ENCODE peak calls at places on chromosomes 1 and 21, in seven cellular contexts. One of them, this sample, is unnamed.

GRCh38 chr1:68093737-68094136 is 43.3 kb upstream of the DIRAS3 start:
- DNase-seq in osteocyte: no peak
- DNase-seq in mucosa of descending colon: no peak
- DNase-seq in astrocyte: peak; percentile 60
- DNase-seq in RWPE1: peak; percentile 34
- DNase-seq in upper lobe of right lung: no peak
- DNase-seq in astrocyte of the spinal cord: peak; percentile 44
- DNase-seq in this sample: no peak

GRCh38 chr1:27607239-27607804 is 3.4 kb upstream of the AHDC1 start:
- DNase-seq in osteocyte: no peak
- DNase-seq in mucosa of descending colon: no peak
- DNase-seq in astrocyte: no peak
- DNase-seq in RWPE1: no peak
- DNase-seq in upper lobe of right lung: no peak
- DNase-seq in astrocyte of the spinal cord: peak; percentile 61
- DNase-seq in this sample: peak; percentile 56

GRCh38 chr1:206687915-206688442 is 3.3 kb downstream of the MAPKAPK2 start:
- DNase-seq in osteocyte: no peak
- DNase-seq in mucosa of descending colon: no peak
- DNase-seq in astrocyte: peak; percentile 65
- DNase-seq in RWPE1: no peak
- DNase-seq in upper lobe of right lung: no peak
- DNase-seq in astrocyte of the spinal cord: peak; percentile 50
- DNase-seq in this sample: no peak

GRCh38 chr1:111612006-111612405 is 7.6 kb upstream of the RAP1A start:
- DNase-seq in osteocyte: no peak
- DNase-seq in mucosa of descending colon: no peak
- DNase-seq in astrocyte: no peak
- DNase-seq in RWPE1: no peak
- DNase-seq in upper lobe of right lung: no peak
- DNase-seq in astrocyte of the spinal cord: no peak
- DNase-seq in this sample: no peak

GRCh38 chr1:192609110-192610079 is 26.6 kb upstream of the RGS13 start:
- DNase-seq in osteocyte: no peak
- DNase-seq in mucosa of descending colon: peak; percentile 44
- DNase-seq in astrocyte: no peak
- DNase-seq in RWPE1: no peak
- DNase-seq in upper lobe of right lung: peak; percentile 76
- DNase-seq in astrocyte of the spinal cord: no peak
- DNase-seq in this sample: no peak

GRCh38 chr1:101081496-101082282 is 56.1 kb upstream of the DPH5 start:
- DNase-seq in osteocyte: no peak
- DNase-seq in mucosa of descending colon: no peak
- DNase-seq in astrocyte: no peak
- DNase-seq in RWPE1: no peak
- DNase-seq in upper lobe of right lung: no peak
- DNase-seq in astrocyte of the spinal cord: no peak
- DNase-seq in this sample: no peak

GRCh38 chr1:168737446-168737845 is 8.4 kb upstream of the DPT start:
- DNase-seq in osteocyte: no peak
- DNase-seq in mucosa of descending colon: no peak
- DNase-seq in astrocyte: no peak
- DNase-seq in RWPE1: no peak
- DNase-seq in upper lobe of right lung: no peak
- DNase-seq in astrocyte of the spinal cord: no peak
- DNase-seq in this sample: no peak

GRCh38 chr1:23809751-23810171 is 9.2 kb upstream of the GALE start:
- DNase-seq in osteocyte: no peak
- DNase-seq in mucosa of descending colon: peak; percentile 91
- DNase-seq in astrocyte: peak; percentile 36
- DNase-seq in RWPE1: peak; percentile 64
- DNase-seq in upper lobe of right lung: peak; percentile 91
- DNase-seq in astrocyte of the spinal cord: peak; percentile 62
- DNase-seq in this sample: peak; percentile 74

GRCh38 chr1:239274242-239274830 is 112.0 kb upstream of the CHRM3 start:
- DNase-seq in osteocyte: no peak
- DNase-seq in mucosa of descending colon: no peak
- DNase-seq in astrocyte: peak; percentile 31
- DNase-seq in RWPE1: no peak
- DNase-seq in upper lobe of right lung: no peak
- DNase-seq in astrocyte of the spinal cord: no peak
- DNase-seq in this sample: no peak

GRCh38 chr1:2470290-2471158 is 5.6 kb upstream of the PLCH2 start:
- DNase-seq in osteocyte: no peak
- DNase-seq in mucosa of descending colon: no peak
- DNase-seq in astrocyte: no peak
- DNase-seq in RWPE1: no peak
- DNase-seq in upper lobe of right lung: no peak
- DNase-seq in astrocyte of the spinal cord: no peak
- DNase-seq in this sample: no peak

GRCh38 chr1:234474375-234474774 is 4.6 kb downstream of the TARBP1 start:
- DNase-seq in osteocyte: no peak
- DNase-seq in mucosa of descending colon: no peak
- DNase-seq in astrocyte: no peak
- DNase-seq in RWPE1: no peak
- DNase-seq in upper lobe of right lung: no peak
- DNase-seq in astrocyte of the spinal cord: peak; percentile 18
- DNase-seq in this sample: no peak

GRCh38 chr1:42282024-42282579 is 52.9 kb downstream of the FOXJ3 start:
- DNase-seq in osteocyte: no peak
- DNase-seq in mucosa of descending colon: no peak
- DNase-seq in astrocyte: peak; percentile 57
- DNase-seq in RWPE1: no peak
- DNase-seq in upper lobe of right lung: no peak
- DNase-seq in astrocyte of the spinal cord: peak; percentile 15
- DNase-seq in this sample: peak; percentile 79

GRCh38 chr1:33074193-33074945 is 6.6 kb upstream of the AZIN2 start:
- DNase-seq in osteocyte: no peak
- DNase-seq in mucosa of descending colon: no peak
- DNase-seq in astrocyte: no peak
- DNase-seq in RWPE1: no peak
- DNase-seq in upper lobe of right lung: no peak
- DNase-seq in astrocyte of the spinal cord: no peak
- DNase-seq in this sample: no peak

GRCh38 chr1:204320413-204320812 is 39.3 kb downstream of the PLEKHA6 start:
- DNase-seq in osteocyte: no peak
- DNase-seq in mucosa of descending colon: no peak
- DNase-seq in astrocyte: peak; percentile 55
- DNase-seq in RWPE1: peak; percentile 52
- DNase-seq in upper lobe of right lung: no peak
- DNase-seq in astrocyte of the spinal cord: peak; percentile 40
- DNase-seq in this sample: peak; percentile 78

GRCh38 chr1:18922319-18922726 is 20.0 kb upstream of the ALDH4A1 start:
- DNase-seq in osteocyte: no peak
- DNase-seq in mucosa of descending colon: peak; percentile 55
- DNase-seq in astrocyte: peak; percentile 88
- DNase-seq in RWPE1: no peak
- DNase-seq in upper lobe of right lung: no peak
- DNase-seq in astrocyte of the spinal cord: peak; percentile 83
- DNase-seq in this sample: peak; percentile 95

GRCh38 chr1:84693009-84693408 is 2.7 kb upstream of the SSX2IP start:
- DNase-seq in osteocyte: no peak
- DNase-seq in mucosa of descending colon: no peak
- DNase-seq in astrocyte: peak; percentile 56
- DNase-seq in RWPE1: no peak
- DNase-seq in upper lobe of right lung: no peak
- DNase-seq in astrocyte of the spinal cord: no peak
- DNase-seq in this sample: no peak

GRCh38 chr1:202362212-202362611 is 13.7 kb downstream of the PPP1R12B start:
- DNase-seq in osteocyte: no peak
- DNase-seq in mucosa of descending colon: no peak
- DNase-seq in astrocyte: no peak
- DNase-seq in RWPE1: no peak
- DNase-seq in upper lobe of right lung: no peak
- DNase-seq in astrocyte of the spinal cord: no peak
- DNase-seq in this sample: no peak

GRCh38 chr1:36446261-36446660 is 4.0 kb downstream of the OSCP1 start:
- DNase-seq in osteocyte: no peak
- DNase-seq in mucosa of descending colon: no peak
- DNase-seq in astrocyte: no peak
- DNase-seq in RWPE1: no peak
- DNase-seq in upper lobe of right lung: no peak
- DNase-seq in astrocyte of the spinal cord: no peak
- DNase-seq in this sample: no peak

GRCh38 chr1:29686012-29686930 is 449.9 kb downstream of the PTPRU start:
- DNase-seq in osteocyte: peak; percentile 75
- DNase-seq in mucosa of descending colon: no peak
- DNase-seq in astrocyte: no peak
- DNase-seq in RWPE1: peak; percentile 17
- DNase-seq in upper lobe of right lung: peak; percentile 46
- DNase-seq in astrocyte of the spinal cord: no peak
- DNase-seq in this sample: no peak

GRCh38 chr1:114719424-114719787 is 2.8 kb upstream of the NRAS start:
- DNase-seq in osteocyte: no peak
- DNase-seq in mucosa of descending colon: no peak
- DNase-seq in astrocyte: peak; percentile 25
- DNase-seq in RWPE1: no peak
- DNase-seq in upper lobe of right lung: no peak
- DNase-seq in astrocyte of the spinal cord: peak; percentile 27
- DNase-seq in this sample: no peak

GRCh38 chr1:75732703-75733102 is 8.2 kb downstream of the ACADM start:
- DNase-seq in osteocyte: no peak
- DNase-seq in mucosa of descending colon: no peak
- DNase-seq in astrocyte: no peak
- DNase-seq in RWPE1: no peak
- DNase-seq in upper lobe of right lung: no peak
- DNase-seq in astrocyte of the spinal cord: no peak
- DNase-seq in this sample: no peak

GRCh38 chr21:17003763-17004373 is 509.0 kb upstream of the CXADR start:
- DNase-seq in osteocyte: no peak
- DNase-seq in mucosa of descending colon: no peak
- DNase-seq in astrocyte: peak; percentile 73
- DNase-seq in RWPE1: no peak
- DNase-seq in upper lobe of right lung: no peak
- DNase-seq in astrocyte of the spinal cord: peak; percentile 58
- DNase-seq in this sample: peak; percentile 3

GRCh38 chr1:8204823-8205222 is 113.1 kb upstream of the SLC45A1 start:
- DNase-seq in osteocyte: no peak
- DNase-seq in mucosa of descending colon: no peak
- DNase-seq in astrocyte: peak; percentile 94
- DNase-seq in RWPE1: no peak
- DNase-seq in upper lobe of right lung: no peak
- DNase-seq in astrocyte of the spinal cord: no peak
- DNase-seq in this sample: peak; percentile 42

GRCh38 chr1:27560271-27561125 is 43.4 kb downstream of the AHDC1 start:
- DNase-seq in osteocyte: no peak
- DNase-seq in mucosa of descending colon: no peak
- DNase-seq in astrocyte: no peak
- DNase-seq in RWPE1: no peak
- DNase-seq in upper lobe of right lung: no peak
- DNase-seq in astrocyte of the spinal cord: no peak
- DNase-seq in this sample: no peak

DNA sequence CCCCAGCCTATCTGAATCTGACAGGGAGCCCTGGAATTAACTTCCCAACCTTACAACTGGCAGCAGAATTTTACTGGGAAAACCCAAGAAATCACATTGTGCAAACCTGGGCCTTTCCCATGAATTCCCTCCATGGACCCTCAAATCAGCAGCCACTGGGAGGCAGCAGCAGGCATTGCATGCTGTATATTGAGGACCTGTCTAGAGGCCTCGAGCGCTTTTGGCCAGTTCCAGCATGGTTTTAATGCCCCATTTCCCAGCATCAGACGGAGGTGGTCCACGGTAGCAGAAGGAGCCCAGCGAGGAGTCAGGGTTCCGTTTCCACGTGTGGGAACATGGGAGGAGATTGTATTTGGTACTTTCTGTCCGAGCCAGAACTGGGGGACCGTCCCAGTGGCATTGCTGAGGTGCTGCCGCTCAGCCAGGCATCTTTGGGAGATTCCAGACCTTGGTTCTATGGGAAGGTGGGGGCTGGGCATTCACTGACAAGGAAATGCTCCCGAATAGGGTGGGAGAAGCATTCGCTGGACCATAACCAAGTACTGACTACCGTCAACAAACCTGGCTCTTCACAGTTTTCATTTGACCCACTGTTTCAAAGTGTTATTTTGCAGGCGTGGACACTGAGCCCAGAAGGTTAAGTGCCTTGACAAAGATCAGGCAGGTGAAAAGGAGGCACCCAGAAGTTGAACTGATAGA is 15.9 kb downstream of the BMP8A start:
- DNase-seq in osteocyte: no peak
- DNase-seq in mucosa of descending colon: no peak
- DNase-seq in astrocyte: no peak
- DNase-seq in RWPE1: no peak
- DNase-seq in upper lobe of right lung: no peak
- DNase-seq in astrocyte of the spinal cord: no peak
- DNase-seq in this sample: no peak
- TF ChIP-seq CTCF in osteocyte: peak; percentile 37
- TF ChIP-seq CTCF in mucosa of descending colon: no peak
- TF ChIP-seq CTCF in astrocyte: peak; percentile 31
- TF ChIP-seq CTCF in RWPE1: no peak
- TF ChIP-seq CTCF in upper lobe of right lung: no peak
- TF ChIP-seq CTCF in astrocyte of the spinal cord: peak; percentile 55
- TF ChIP-seq CTCF in this sample: peak; percentile 42

GRCh38 chr1:60970081-60970509 is 112.3 kb upstream of the NFIA start:
- DNase-seq in osteocyte: no peak
- DNase-seq in mucosa of descending colon: no peak
- DNase-seq in astrocyte: no peak
- DNase-seq in RWPE1: peak; percentile 54
- DNase-seq in upper lobe of right lung: no peak
- DNase-seq in astrocyte of the spinal cord: peak; percentile 56
- DNase-seq in this sample: peak; percentile 53
- TF ChIP-seq CTCF in osteocyte: peak; percentile 70
- TF ChIP-seq CTCF in mucosa of descending colon: no peak
- TF ChIP-seq CTCF in astrocyte: peak; percentile 32
- TF ChIP-seq CTCF in RWPE1: peak; percentile 52
- TF ChIP-seq CTCF in upper lobe of right lung: peak; percentile 53
- TF ChIP-seq CTCF in astrocyte of the spinal cord: peak; percentile 49
- TF ChIP-seq CTCF in this sample: peak; percentile 39

GRCh38 chr1:39646232-39647081 is 7.0 kb upstream of the HEYL start:
- DNase-seq in osteocyte: peak; percentile 88
- DNase-seq in mucosa of descending colon: peak; percentile 35
- DNase-seq in astrocyte: no peak
- DNase-seq in RWPE1: no peak
- DNase-seq in upper lobe of right lung: peak; percentile 73
- DNase-seq in astrocyte of the spinal cord: peak; percentile 45
- DNase-seq in this sample: peak; percentile 73
- TF ChIP-seq CTCF in osteocyte: no peak
- TF ChIP-seq CTCF in mucosa of descending colon: no peak
- TF ChIP-seq CTCF in astrocyte: no peak
- TF ChIP-seq CTCF in RWPE1: no peak
- TF ChIP-seq CTCF in upper lobe of right lung: no peak
- TF ChIP-seq CTCF in astrocyte of the spinal cord: no peak
- TF ChIP-seq CTCF in this sample: no peak

DNA sequence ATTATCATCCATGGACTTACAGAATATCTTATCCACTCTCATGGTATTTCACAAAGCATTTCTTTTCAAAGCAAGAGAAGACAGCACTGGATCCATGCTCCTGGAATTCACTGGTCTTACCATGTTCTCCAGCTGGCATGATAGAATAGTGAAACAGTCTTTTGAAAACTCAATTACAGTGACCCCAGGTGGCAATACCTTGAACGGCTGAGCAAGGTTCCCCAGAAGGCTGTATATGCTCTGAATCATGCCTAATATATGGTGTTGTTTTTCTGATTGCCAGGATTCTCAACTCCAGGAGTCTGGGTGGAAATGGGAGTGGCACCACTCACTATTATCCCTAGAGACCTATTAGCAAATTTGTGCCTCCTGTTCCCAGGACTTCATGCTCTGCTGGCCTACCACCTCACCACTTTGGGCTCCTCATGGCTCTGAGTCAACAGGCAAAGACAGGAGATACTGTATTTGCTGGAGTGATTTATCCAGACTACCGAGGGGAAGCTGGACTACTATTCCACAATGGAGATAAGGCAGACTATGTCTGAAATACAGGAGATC is 87.6 kb downstream of the CATSPERE start:
- DNase-seq in osteocyte: no peak
- DNase-seq in mucosa of descending colon: no peak
- DNase-seq in astrocyte: no peak
- DNase-seq in RWPE1: no peak
- DNase-seq in upper lobe of right lung: no peak
- DNase-seq in astrocyte of the spinal cord: no peak
- DNase-seq in this sample: no peak
- TF ChIP-seq CTCF in osteocyte: no peak
- TF ChIP-seq CTCF in mucosa of descending colon: no peak
- TF ChIP-seq CTCF in astrocyte: no peak
- TF ChIP-seq CTCF in RWPE1: no peak
- TF ChIP-seq CTCF in upper lobe of right lung: no peak
- TF ChIP-seq CTCF in astrocyte of the spinal cord: no peak
- TF ChIP-seq CTCF in this sample: no peak